ENCODE peak calls at places on chromosomes 5 and 9, in seven cellular contexts. Y is mucosa of descending colon, B is kidney, U is glutamatergic neuron, S is astrocyte, R is left ventricle myocardium inferior, E is heart right ventricle. L is an unnamed sample.

GRCh38 chr9:8356406-8356805 is 556.8 kb upstream of the DMAC1 start:
- DNase-seq in E (no peak), U (no peak), Y (no peak), S (no peak), B (no peak), R (no peak), L (no peak)

GRCh38 chr9:69674741-69675438 is 2.7 kb upstream of the APBA1 start:
- DNase-seq in S (peak), Y (no peak), R (no peak), B (no peak), U (no peak), E (no peak), L (peak)

GRCh38 chr5:98041661-98042060 is 731.8 kb upstream of the RGMB start:
- DNase-seq in U (no peak), E (no peak), R (no peak), S (no peak), Y (no peak), B (no peak), L (no peak)

GRCh38 chr5:610011-610743 is 2.0 kb upstream of the CEP72 start:
- DNase-seq in U (no peak), B (no peak), E (no peak), Y (no peak), S (no peak), R (no peak), L (no peak)

GRCh38 chr9:93557366-93558137 is 18.8 kb upstream of the PHF2 start:
- DNase-seq in U (no peak), Y (no peak), S (no peak), E (no peak), R (no peak), B (no peak), L (no peak)

GRCh38 chr9:72856985-72857631 is 95.7 kb downstream of the ALDH1A1 start:
- DNase-seq in S (peak), B (no peak), E (peak), R (no peak), U (no peak), Y (peak), L (peak)

GRCh38 chr9:7370378-7370777 is 429.2 kb downstream of the DMAC1 start:
- DNase-seq in Y (no peak), E (no peak), S (no peak), U (no peak), R (no peak), B (no peak), L (no peak)

GRCh38 chr9:136546697-136547481 is 1.0 kb upstream of the NOTCH1 start:
- DNase-seq in R (peak), S (no peak), U (no peak), B (peak), E (no peak), Y (peak), L (no peak)

GRCh38 chr5:77413049-77413448 is 79.1 kb downstream of the WDR41 start:
- DNase-seq in B (no peak), U (no peak), Y (no peak), R (no peak), S (no peak), E (no peak), L (no peak)

GRCh38 chr5:94903719-94904118 is 285.2 kb downstream of the SLF1 start:
- DNase-seq in E (no peak), Y (no peak), R (no peak), S (no peak), U (no peak), B (no peak), L (no peak)

GRCh38 chr5:65072836-65073620 is 304.3 kb downstream of the CWC27 start:
- DNase-seq in S (peak), R (no peak), Y (no peak), E (no peak), B (no peak), U (no peak), L (no peak)

GRCh38 chr5:4905674-4906528 is 234.2 kb upstream of the ADAMTS16 start:
- DNase-seq in B (no peak), U (no peak), R (peak), Y (peak), E (no peak), S (peak), L (no peak)

GRCh38 chr5:45162974-45163373 is 354.2 kb downstream of the MRPS30 start:
- DNase-seq in B (no peak), S (no peak), U (no peak), Y (no peak), R (no peak), E (no peak), L (no peak)

GRCh38 chr5:111774525-111774924 is 17.5 kb upstream of the NREP start:
- DNase-seq in Y (peak), S (peak), E (no peak), R (peak), U (no peak), B (peak), L (no peak)

GRCh38 chr9:224540-225520 is 10.2 kb downstream of the DOCK8 start:
- DNase-seq in S (no peak), B (no peak), Y (no peak), R (no peak), E (no peak), U (no peak), L (no peak)

GRCh38 chr5:90866915-90867715 is 308.5 kb downstream of the ADGRV1 start:
- DNase-seq in S (peak), E (no peak), R (no peak), B (no peak), U (no peak), Y (no peak), L (no peak)

GRCh38 chr9:117359910-117360309 is 54.9 kb downstream of the ASTN2 start:
- DNase-seq in Y (no peak), S (no peak), B (no peak), U (no peak), E (no peak), R (no peak), L (no peak)

GRCh38 chr5:179310439-179311090 is 34.7 kb downstream of the ADAMTS2 start:
- DNase-seq in Y (no peak), S (no peak), E (no peak), B (peak), U (peak), R (no peak), L (no peak)

GRCh38 chr5:180235846-180236245 is 26.8 kb upstream of the RASGEF1C start:
- DNase-seq in U (no peak), R (no peak), E (no peak), S (no peak), B (no peak), Y (no peak), L (no peak)

GRCh38 chr5:83011990-83012389 is 65.2 kb downstream of the TMEM167A start:
- DNase-seq in S (no peak), U (no peak), E (no peak), R (no peak), Y (no peak), B (no peak), L (no peak)

GRCh38 chr9:124617477-124618141 is 110.4 kb upstream of the NR5A1 start:
- DNase-seq in S (peak), U (peak), E (peak), B (peak), R (peak), Y (peak), L (peak)

GRCh38 chr9:133534346-133535284 is at the start of gene ADAMTSL2:
- DNase-seq in R (peak), B (peak), Y (peak), S (peak), U (peak), E (peak), L (no peak)

GRCh38 chr5:36882250-36882649 is 5.7 kb downstream of the NIPBL start:
- DNase-seq in B (no peak), S (no peak), Y (no peak), E (no peak), U (no peak), R (no peak), L (no peak)

GRCh38 chr5:80207832-80208231 is 48.0 kb downstream of the SERINC5 start:
- DNase-seq in E (no peak), R (no peak), U (no peak), Y (no peak), S (no peak), B (no peak), L (no peak)
- TF ChIP-seq CTCF in E (no peak), R (no peak), U (no peak), Y (no peak), S (no peak), B (no peak), L (no peak)

GRCh38 chr5:177591690-177592009 is 353 bp upstream of the TMED9 start:
- DNase-seq in S (no peak), B (no peak), R (no peak), Y (no peak), U (no peak), E (no peak), L (no peak)

GRCh38 chr5:177592905-177593304 is 902 bp downstream of the TMED9 start:
- DNase-seq in E (no peak), U (no peak), R (no peak), B (no peak), Y (no peak), S (no peak), L (no peak)

GRCh38 chr5:177590406-177590805 is 1.6 kb upstream of the TMED9 start:
- DNase-seq in U (no peak), S (no peak), E (no peak), R (no peak), Y (no peak), B (no peak), L (no peak)

GRCh38 chr5:177593511-177593910 is 1.5 kb downstream of the TMED9 start:
- DNase-seq in B (no peak), U (no peak), R (no peak), S (no peak), E (no peak), Y (no peak), L (no peak)

GRCh38 chr5:177592010-177592834 is at the start of gene TMED9:
- DNase-seq in R (peak), Y (peak), U (peak), S (peak), E (peak), B (peak), L (peak)
- TF ChIP-seq CTCF in R (peak), Y (peak), U (no peak), S (no peak), E (no peak), B (peak), L (peak)

DNA sequence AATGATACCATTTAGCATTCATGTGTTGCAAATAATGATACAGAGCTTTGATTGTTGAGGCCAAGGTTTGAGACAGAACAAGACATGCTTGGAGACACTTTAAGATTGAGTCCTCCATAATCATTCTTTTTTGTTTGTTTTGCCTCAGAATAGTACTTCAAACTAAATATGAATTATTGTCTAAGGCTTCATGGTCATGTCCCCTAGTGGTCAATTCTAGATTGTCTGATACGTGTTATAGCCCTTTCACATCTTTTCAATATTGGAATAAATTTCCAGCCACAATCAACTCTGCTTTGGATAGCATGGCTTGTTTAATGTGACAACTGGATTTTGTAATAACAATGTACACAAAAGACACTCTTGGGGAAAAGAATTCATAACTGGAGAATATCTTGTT is 64.2 kb downstream of the PRLR start:
- DNase-seq in Y (no peak), R (no peak), U (no peak), B (no peak), E (no peak), S (no peak), L (no peak)
- TF ChIP-seq CTCF in Y (no peak), R (no peak), U (peak), B (no peak), E (no peak), S (no peak), L (peak)

DNA sequence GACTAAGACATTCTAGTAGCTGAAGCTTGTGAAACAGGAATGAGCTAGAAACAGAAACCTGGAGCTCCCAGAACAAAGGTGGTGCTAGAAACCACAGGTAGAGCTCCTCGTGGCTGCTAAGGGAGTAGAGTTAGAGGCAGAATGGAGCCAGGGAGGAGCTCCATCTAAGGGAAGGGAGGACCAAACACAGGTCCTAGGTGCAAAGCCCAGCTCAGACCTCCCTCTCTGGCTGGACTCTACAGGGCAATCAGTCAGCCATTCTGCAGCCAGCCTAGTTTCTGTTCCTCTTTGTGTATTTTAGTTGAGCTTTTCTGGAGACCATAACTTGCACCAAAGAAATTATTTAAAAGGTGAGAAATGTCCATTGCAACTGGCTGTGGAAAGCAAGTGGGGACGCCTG is 70.4 kb downstream of the CRB2 start:
- DNase-seq in U (no peak), S (no peak), E (no peak), B (no peak), R (no peak), Y (no peak), L (no peak)
- TF ChIP-seq CTCF in U (no peak), S (no peak), E (no peak), B (no peak), R (no peak), Y (no peak), L (no peak)

DNA sequence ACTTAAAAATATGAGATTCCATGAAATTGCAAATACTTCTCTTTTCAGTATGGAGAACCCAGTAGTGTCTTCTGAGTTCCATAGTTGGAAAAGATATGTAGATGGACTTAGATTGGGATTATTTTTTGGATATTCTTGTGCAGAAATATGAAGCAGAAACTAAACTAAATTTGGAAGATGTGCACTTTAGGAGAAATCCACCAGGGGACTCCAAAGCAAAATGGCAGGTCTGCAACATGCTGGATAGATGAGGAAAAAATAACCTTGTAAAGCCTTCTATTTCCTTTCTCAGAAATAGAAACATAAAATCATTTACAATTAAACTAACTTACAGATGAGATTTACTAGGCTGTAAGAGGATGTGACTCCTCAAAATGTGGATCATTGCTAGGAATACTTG is 49.2 kb upstream of the MINAR2 start:
- DNase-seq in B (no peak), E (no peak), U (no peak), S (no peak), R (no peak), Y (no peak), L (no peak)
- TF ChIP-seq CTCF in B (no peak), E (no peak), U (peak), S (no peak), R (no peak), Y (no peak), L (no peak)

GRCh38 chr9:37329576-37329975 is 92.9 kb upstream of the GRHPR start:
- DNase-seq in S (peak), B (no peak), Y (no peak), U (no peak), E (no peak), R (no peak), L (peak)
- TF ChIP-seq CTCF in S (peak), B (peak), Y (no peak), U (no peak), E (peak), R (peak), L (peak)

DNA sequence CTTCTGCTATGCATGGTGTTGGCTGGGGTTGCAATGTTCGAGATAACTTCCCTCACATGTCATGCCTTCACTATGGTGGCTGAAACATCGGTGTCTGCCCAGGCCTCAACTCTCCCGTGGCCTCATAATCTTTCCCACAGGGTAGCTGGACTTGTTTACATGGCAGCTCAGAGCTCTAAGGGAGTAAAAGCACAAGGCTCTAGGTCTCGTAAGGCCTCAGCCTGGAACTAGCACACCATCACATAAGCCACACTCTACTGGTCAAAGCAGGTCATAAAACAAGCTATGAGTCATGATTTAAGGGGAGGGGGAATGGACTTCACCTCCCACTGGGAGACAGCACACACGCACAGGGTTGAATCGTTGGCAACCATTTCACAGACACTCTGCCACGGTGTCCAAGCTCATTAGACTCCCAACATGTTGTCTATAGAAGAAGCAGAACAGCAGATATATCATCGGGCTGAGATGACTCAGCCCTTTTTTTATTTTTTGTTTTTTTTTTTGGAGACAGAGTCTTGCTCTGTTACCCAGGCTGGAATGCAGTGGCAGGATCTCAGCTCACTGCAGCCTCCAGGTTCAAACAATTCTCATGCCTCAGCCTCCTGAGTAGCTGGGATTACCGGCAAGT is 66.8 kb upstream of the IL17B start:
- DNase-seq in R (no peak), U (no peak), Y (no peak), E (no peak), B (no peak), S (peak), L (peak)
- TF ChIP-seq CTCF in R (no peak), U (no peak), Y (no peak), E (no peak), B (no peak), S (no peak), L (peak)

DNA sequence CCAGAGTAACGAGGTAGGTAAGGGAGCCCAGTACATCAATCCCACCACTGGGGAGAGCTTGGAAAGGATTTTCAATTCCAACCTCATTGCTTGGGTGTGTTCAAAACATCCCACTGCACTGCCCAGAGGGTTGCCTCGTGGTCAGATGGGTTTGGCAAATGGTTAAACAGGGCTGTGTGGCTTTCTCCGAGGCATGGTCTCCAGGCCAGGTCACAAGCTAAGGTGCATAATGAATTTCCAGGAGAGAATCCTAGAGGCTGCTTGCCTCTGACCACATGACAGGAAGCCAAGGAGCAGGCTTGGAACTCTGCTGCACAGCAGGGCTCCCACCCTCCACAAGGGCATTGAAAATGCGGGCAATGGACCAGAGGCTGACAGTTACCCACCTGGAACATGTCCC is 51.6 kb downstream of the DAP start:
- DNase-seq in R (no peak), B (no peak), Y (no peak), U (no peak), S (no peak), E (no peak), L (no peak)
- TF ChIP-seq CTCF in R (no peak), B (no peak), Y (no peak), U (no peak), S (no peak), E (no peak), L (no peak)

DNA sequence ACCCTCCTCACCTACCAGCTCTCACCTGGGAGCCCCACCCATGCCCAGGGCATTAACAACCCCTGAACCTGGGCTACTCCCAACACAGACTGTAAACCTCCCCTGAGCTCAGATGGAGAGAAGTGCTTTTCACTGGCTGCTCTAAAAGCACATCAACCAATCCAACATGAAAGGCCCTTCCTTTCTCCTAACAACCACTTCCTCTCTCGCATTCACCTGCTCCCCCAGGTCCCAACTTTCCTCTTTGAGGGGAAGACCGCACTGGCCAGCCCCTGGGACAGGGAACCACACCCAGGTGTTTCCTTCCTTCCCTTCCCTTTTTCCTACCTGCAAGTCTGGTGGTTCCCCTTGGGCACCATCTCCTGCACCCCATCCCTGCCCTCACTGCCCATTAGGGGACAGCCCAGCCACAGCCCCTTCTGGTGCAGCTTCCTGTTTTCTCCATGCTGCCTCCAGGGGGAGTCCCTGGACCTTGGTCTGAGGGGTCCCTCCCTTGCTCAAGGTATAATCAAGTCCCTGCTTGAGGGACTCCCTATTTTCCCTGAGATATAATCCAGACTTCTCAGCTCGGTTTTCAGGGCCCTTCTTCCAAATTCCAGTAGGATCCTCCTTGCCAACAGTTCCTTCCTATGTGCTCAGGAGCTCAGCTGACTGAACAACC is 30.5 kb upstream of the DAB2IP start:
- DNase-seq in B (no peak), E (no peak), U (peak), Y (no peak), S (no peak), R (no peak), L (no peak)
- TF ChIP-seq CTCF in B (peak), E (no peak), U (peak), Y (no peak), S (peak), R (peak), L (peak)

GRCh38 chr9:90773593-90773992 is 28.0 kb upstream of the SYK start:
- DNase-seq in Y (peak), U (no peak), R (no peak), B (no peak), E (no peak), S (no peak), L (no peak)
- TF ChIP-seq CTCF in Y (peak), U (no peak), R (peak), B (peak), E (no peak), S (peak), L (peak)

L was measured in HFFc6.